ENCODE peak calls at places on chromosomes 13 and 19, in eight cellular contexts. One of them, this sample, is unnamed.

GRCh38 chr19:48495391-48495790 is 16.2 kb downstream of the LMTK3 start:
- DNase-seq in GM12878: no peak
- DNase-seq in PC-9: no peak
- DNase-seq in WTC11: no peak
- DNase-seq in esophagus squamous epithelium: no peak
- DNase-seq in mesothelial cell of epicardium: no peak
- DNase-seq in Peyer's patch: no peak
- DNase-seq in astrocyte of the cerebellum: no peak
- DNase-seq in this sample: no peak

GRCh38 chr13:108572782-108573211 is 56.6 kb upstream of the MYO16 start:
- DNase-seq in GM12878: no peak
- DNase-seq in PC-9: no peak
- DNase-seq in WTC11: no peak
- DNase-seq in esophagus squamous epithelium: no peak
- DNase-seq in mesothelial cell of epicardium: no peak
- DNase-seq in Peyer's patch: no peak
- DNase-seq in astrocyte of the cerebellum: no peak
- DNase-seq in this sample: no peak

GRCh38 chr13:74129500-74130144 is 4.6 kb downstream of the KLF12 start:
- DNase-seq in GM12878: no peak
- DNase-seq in PC-9: no peak
- DNase-seq in WTC11: no peak
- DNase-seq in esophagus squamous epithelium: no peak
- DNase-seq in mesothelial cell of epicardium: no peak
- DNase-seq in Peyer's patch: no peak
- DNase-seq in astrocyte of the cerebellum: no peak
- DNase-seq in this sample: no peak

GRCh38 chr13:113775451-113776145 is 16.6 kb downstream of the TMEM255B start:
- DNase-seq in GM12878: no peak
- DNase-seq in PC-9: no peak
- DNase-seq in WTC11: no peak
- DNase-seq in esophagus squamous epithelium: no peak
- DNase-seq in mesothelial cell of epicardium: no peak
- DNase-seq in Peyer's patch: no peak
- DNase-seq in astrocyte of the cerebellum: no peak
- DNase-seq in this sample: no peak

GRCh38 chr19:7533281-7533819 is 2.2 kb upstream of the PNPLA6 start:
- DNase-seq in GM12878: no peak
- DNase-seq in PC-9: no peak
- DNase-seq in WTC11: peak; percentile 66
- DNase-seq in esophagus squamous epithelium: no peak
- DNase-seq in mesothelial cell of epicardium: no peak
- DNase-seq in Peyer's patch: peak; percentile 72
- DNase-seq in astrocyte of the cerebellum: no peak
- DNase-seq in this sample: no peak

GRCh38 chr19:13005253-13005652 is 10.0 kb downstream of the NFIX start:
- DNase-seq in GM12878: no peak
- DNase-seq in PC-9: no peak
- DNase-seq in WTC11: no peak
- DNase-seq in esophagus squamous epithelium: no peak
- DNase-seq in mesothelial cell of epicardium: no peak
- DNase-seq in Peyer's patch: no peak
- DNase-seq in astrocyte of the cerebellum: no peak
- DNase-seq in this sample: no peak

GRCh38 chr13:95447766-95448165 is 104.8 kb upstream of the CLDN10 start:
- DNase-seq in GM12878: no peak
- DNase-seq in PC-9: no peak
- DNase-seq in WTC11: peak; percentile 25
- DNase-seq in esophagus squamous epithelium: no peak
- DNase-seq in mesothelial cell of epicardium: no peak
- DNase-seq in Peyer's patch: no peak
- DNase-seq in astrocyte of the cerebellum: no peak
- DNase-seq in this sample: no peak

GRCh38 chr19:1252221-1252817 is 3.9 kb downstream of the MIDN start:
- DNase-seq in GM12878: no peak
- DNase-seq in PC-9: peak; percentile 84
- DNase-seq in WTC11: no peak
- DNase-seq in esophagus squamous epithelium: peak; percentile 83
- DNase-seq in mesothelial cell of epicardium: no peak
- DNase-seq in Peyer's patch: peak; percentile 83
- DNase-seq in astrocyte of the cerebellum: no peak
- DNase-seq in this sample: peak; percentile 78

GRCh38 chr19:10749435-10750384 is 31.8 kb downstream of the DNM2 start:
- DNase-seq in GM12878: no peak
- DNase-seq in PC-9: peak; percentile 45
- DNase-seq in WTC11: no peak
- DNase-seq in esophagus squamous epithelium: no peak
- DNase-seq in mesothelial cell of epicardium: no peak
- DNase-seq in Peyer's patch: peak; percentile 88
- DNase-seq in astrocyte of the cerebellum: no peak
- DNase-seq in this sample: peak; percentile 47

GRCh38 chr13:114107686-114108081 is 24.7 kb downstream of the RASA3 start:
- DNase-seq in GM12878: no peak
- DNase-seq in PC-9: no peak
- DNase-seq in WTC11: peak; percentile 9
- DNase-seq in esophagus squamous epithelium: no peak
- DNase-seq in mesothelial cell of epicardium: no peak
- DNase-seq in Peyer's patch: peak; percentile 31
- DNase-seq in astrocyte of the cerebellum: peak; percentile 76
- DNase-seq in this sample: no peak

GRCh38 chr13:97258801-97259200 is 36.7 kb downstream of the MBNL2 start:
- DNase-seq in GM12878: no peak
- DNase-seq in PC-9: no peak
- DNase-seq in WTC11: no peak
- DNase-seq in esophagus squamous epithelium: no peak
- DNase-seq in mesothelial cell of epicardium: no peak
- DNase-seq in Peyer's patch: no peak
- DNase-seq in astrocyte of the cerebellum: no peak
- DNase-seq in this sample: no peak

GRCh38 chr19:38389101-38389925 is 816 bp downstream of the SPRED3 start:
- DNase-seq in GM12878: no peak
- DNase-seq in PC-9: no peak
- DNase-seq in WTC11: peak; percentile 59
- DNase-seq in esophagus squamous epithelium: no peak
- DNase-seq in mesothelial cell of epicardium: no peak
- DNase-seq in Peyer's patch: peak; percentile 50
- DNase-seq in astrocyte of the cerebellum: peak; percentile 42
- DNase-seq in this sample: no peak

GRCh38 chr13:101512650-101513049 is 60.2 kb downstream of the ITGBL1 start:
- DNase-seq in GM12878: no peak
- DNase-seq in PC-9: no peak
- DNase-seq in WTC11: no peak
- DNase-seq in esophagus squamous epithelium: no peak
- DNase-seq in mesothelial cell of epicardium: no peak
- DNase-seq in Peyer's patch: no peak
- DNase-seq in astrocyte of the cerebellum: peak; percentile 51
- DNase-seq in this sample: no peak

GRCh38 chr13:93709511-93710244 is 483.1 kb downstream of the GPC6 start:
- DNase-seq in GM12878: no peak
- DNase-seq in PC-9: no peak
- DNase-seq in WTC11: no peak
- DNase-seq in esophagus squamous epithelium: no peak
- DNase-seq in mesothelial cell of epicardium: no peak
- DNase-seq in Peyer's patch: no peak
- DNase-seq in astrocyte of the cerebellum: no peak
- DNase-seq in this sample: no peak

GRCh38 chr13:79405501-79405830 is 589 bp downstream of the RBM26 start:
- DNase-seq in GM12878: no peak
- DNase-seq in PC-9: no peak
- DNase-seq in WTC11: peak; percentile 23
- DNase-seq in esophagus squamous epithelium: no peak
- DNase-seq in mesothelial cell of epicardium: no peak
- DNase-seq in Peyer's patch: no peak
- DNase-seq in astrocyte of the cerebellum: no peak
- DNase-seq in this sample: no peak

GRCh38 chr19:3849092-3849491 is 19.7 kb downstream of the ZFR2 start:
- DNase-seq in GM12878: no peak
- DNase-seq in PC-9: no peak
- DNase-seq in WTC11: peak; percentile 33
- DNase-seq in esophagus squamous epithelium: no peak
- DNase-seq in mesothelial cell of epicardium: no peak
- DNase-seq in Peyer's patch: no peak
- DNase-seq in astrocyte of the cerebellum: no peak
- DNase-seq in this sample: peak; percentile 78
- TF ChIP-seq CTCF in GM12878: peak; percentile 39
- TF ChIP-seq CTCF in PC-9: peak; percentile 63
- TF ChIP-seq CTCF in WTC11: no peak
- TF ChIP-seq CTCF in esophagus squamous epithelium: no peak
- TF ChIP-seq CTCF in mesothelial cell of epicardium: no peak
- TF ChIP-seq CTCF in Peyer's patch: no peak
- TF ChIP-seq CTCF in astrocyte of the cerebellum: no peak
- TF ChIP-seq CTCF in this sample: peak; percentile 33

GRCh38 chr13:23792680-23793079 is 96.5 kb downstream of the MIPEP start:
- DNase-seq in GM12878: no peak
- DNase-seq in PC-9: no peak
- DNase-seq in WTC11: no peak
- DNase-seq in esophagus squamous epithelium: no peak
- DNase-seq in mesothelial cell of epicardium: no peak
- DNase-seq in Peyer's patch: no peak
- DNase-seq in astrocyte of the cerebellum: no peak
- DNase-seq in this sample: no peak

GRCh38 chr13:23790591-23791170 is 98.5 kb downstream of the MIPEP start:
- DNase-seq in GM12878: no peak
- DNase-seq in PC-9: no peak
- DNase-seq in WTC11: no peak
- DNase-seq in esophagus squamous epithelium: no peak
- DNase-seq in mesothelial cell of epicardium: no peak
- DNase-seq in Peyer's patch: no peak
- DNase-seq in astrocyte of the cerebellum: peak; percentile 84
- DNase-seq in this sample: no peak

GRCh38 chr13:23786607-23787006 is 102.6 kb downstream of the MIPEP start:
- DNase-seq in GM12878: no peak
- DNase-seq in PC-9: no peak
- DNase-seq in WTC11: no peak
- DNase-seq in esophagus squamous epithelium: no peak
- DNase-seq in mesothelial cell of epicardium: no peak
- DNase-seq in Peyer's patch: no peak
- DNase-seq in astrocyte of the cerebellum: no peak
- DNase-seq in this sample: no peak

GRCh38 chr13:23788459-23788858 is 100.7 kb downstream of the MIPEP start:
- DNase-seq in GM12878: no peak
- DNase-seq in PC-9: no peak
- DNase-seq in WTC11: no peak
- DNase-seq in esophagus squamous epithelium: no peak
- DNase-seq in mesothelial cell of epicardium: no peak
- DNase-seq in Peyer's patch: no peak
- DNase-seq in astrocyte of the cerebellum: no peak
- DNase-seq in this sample: no peak

GRCh38 chr13:23789576-23790346 is 99.4 kb downstream of the MIPEP start:
- DNase-seq in GM12878: no peak
- DNase-seq in PC-9: no peak
- DNase-seq in WTC11: no peak
- DNase-seq in esophagus squamous epithelium: no peak
- DNase-seq in mesothelial cell of epicardium: no peak
- DNase-seq in Peyer's patch: no peak
- DNase-seq in astrocyte of the cerebellum: no peak
- DNase-seq in this sample: no peak
- TF ChIP-seq CTCF in GM12878: no peak
- TF ChIP-seq CTCF in PC-9: no peak
- TF ChIP-seq CTCF in WTC11: no peak
- TF ChIP-seq CTCF in esophagus squamous epithelium: no peak
- TF ChIP-seq CTCF in mesothelial cell of epicardium: no peak
- TF ChIP-seq CTCF in Peyer's patch: no peak
- TF ChIP-seq CTCF in astrocyte of the cerebellum: no peak
- TF ChIP-seq CTCF in this sample: no peak

DNA sequence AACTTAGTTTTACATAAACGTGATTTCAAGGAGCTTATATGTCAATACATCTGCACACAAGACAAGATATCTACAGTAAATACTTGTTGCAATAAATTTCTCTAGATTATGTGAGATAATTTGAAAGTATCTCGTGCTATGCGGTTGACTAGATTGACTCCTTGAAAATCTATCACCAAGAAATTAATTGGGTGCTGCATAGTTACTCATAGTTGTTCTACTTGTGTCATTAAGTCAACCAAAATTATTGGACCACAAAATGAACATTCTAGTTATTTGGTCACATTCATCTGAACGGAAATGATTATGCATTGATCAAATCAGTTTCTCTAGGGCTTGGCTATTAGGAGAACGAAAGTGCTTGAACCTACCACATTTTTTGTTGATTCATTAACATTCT is 2291.5 kb downstream of the PCDH9 start:
- DNase-seq in GM12878: no peak
- DNase-seq in PC-9: no peak
- DNase-seq in WTC11: no peak
- DNase-seq in esophagus squamous epithelium: no peak
- DNase-seq in mesothelial cell of epicardium: no peak
- DNase-seq in Peyer's patch: no peak
- DNase-seq in astrocyte of the cerebellum: no peak
- DNase-seq in this sample: no peak
- TF ChIP-seq CTCF in GM12878: no peak
- TF ChIP-seq CTCF in PC-9: no peak
- TF ChIP-seq CTCF in WTC11: no peak
- TF ChIP-seq CTCF in esophagus squamous epithelium: no peak
- TF ChIP-seq CTCF in mesothelial cell of epicardium: no peak
- TF ChIP-seq CTCF in Peyer's patch: no peak
- TF ChIP-seq CTCF in astrocyte of the cerebellum: no peak
- TF ChIP-seq CTCF in this sample: no peak

DNA sequence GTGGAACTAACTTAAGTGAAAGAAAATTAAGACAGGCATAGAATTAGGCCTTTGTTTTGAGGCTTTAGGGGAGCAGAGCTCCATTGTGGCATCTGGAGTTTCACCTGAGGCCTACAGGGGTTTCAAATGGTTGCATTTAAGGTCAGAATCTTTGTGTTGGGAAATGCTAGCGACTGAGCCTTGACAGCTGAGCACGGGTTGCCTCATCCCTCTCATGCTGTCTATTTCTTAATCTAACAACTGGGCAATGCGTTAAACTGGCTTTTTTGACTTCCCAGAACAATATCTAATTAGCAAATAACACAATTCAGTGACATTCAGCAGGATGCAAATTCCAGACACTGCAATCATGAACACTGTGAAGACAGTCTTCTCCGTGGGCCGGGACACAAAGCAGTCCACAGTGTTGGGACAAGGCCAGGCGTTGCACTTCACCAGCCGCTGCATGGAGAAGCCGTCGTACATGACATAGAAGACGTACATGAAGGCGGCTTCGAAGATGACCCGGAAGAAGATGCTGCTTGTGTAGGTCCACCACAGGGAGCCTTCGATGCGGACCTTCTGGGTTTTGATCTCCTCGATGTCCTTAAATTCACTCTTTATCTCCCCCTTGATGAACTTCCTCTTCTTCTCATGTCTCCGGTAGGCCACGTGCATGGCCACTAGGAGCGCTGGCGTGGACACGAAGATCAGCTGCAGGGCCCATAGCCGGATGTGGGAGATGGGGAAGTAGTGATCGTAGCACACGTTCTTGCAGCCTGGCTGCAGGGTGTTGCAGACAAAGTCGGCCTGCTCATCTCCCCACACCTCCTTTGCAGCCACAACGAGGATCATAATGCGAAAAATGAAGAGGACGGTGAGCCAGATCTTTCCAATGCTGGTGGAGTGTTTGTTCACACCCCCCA is 3.8 kb downstream of the GJB2 start:
- DNase-seq in GM12878: no peak
- DNase-seq in PC-9: no peak
- DNase-seq in WTC11: peak; percentile 56
- DNase-seq in esophagus squamous epithelium: no peak
- DNase-seq in mesothelial cell of epicardium: no peak
- DNase-seq in Peyer's patch: no peak
- DNase-seq in astrocyte of the cerebellum: no peak
- DNase-seq in this sample: no peak
- TF ChIP-seq CTCF in GM12878: no peak
- TF ChIP-seq CTCF in PC-9: no peak
- TF ChIP-seq CTCF in WTC11: peak; percentile 11
- TF ChIP-seq CTCF in esophagus squamous epithelium: no peak
- TF ChIP-seq CTCF in mesothelial cell of epicardium: no peak
- TF ChIP-seq CTCF in Peyer's patch: no peak
- TF ChIP-seq CTCF in astrocyte of the cerebellum: peak; percentile 11
- TF ChIP-seq CTCF in this sample: no peak

GRCh38 chr19:39843919-39844793 is 2.0 kb downstream of the FBL start:
- DNase-seq in GM12878: no peak
- DNase-seq in PC-9: no peak
- DNase-seq in WTC11: no peak
- DNase-seq in esophagus squamous epithelium: no peak
- DNase-seq in mesothelial cell of epicardium: no peak
- DNase-seq in Peyer's patch: no peak
- DNase-seq in astrocyte of the cerebellum: peak; percentile 42
- DNase-seq in this sample: peak; percentile 45
- TF ChIP-seq CTCF in GM12878: peak; percentile 68
- TF ChIP-seq CTCF in PC-9: peak; percentile 79
- TF ChIP-seq CTCF in WTC11: peak; percentile 36
- TF ChIP-seq CTCF in esophagus squamous epithelium: no peak
- TF ChIP-seq CTCF in mesothelial cell of epicardium: peak; percentile 61
- TF ChIP-seq CTCF in Peyer's patch: peak; percentile 71
- TF ChIP-seq CTCF in astrocyte of the cerebellum: peak; percentile 66
- TF ChIP-seq CTCF in this sample: peak; percentile 37